ENCODE peak calls at places on chromosomes 13 and 19, in four cellular contexts. R is SK-N-SH, G is WTC11, I is K562. O is an unnamed sample.

GRCh38 chr19:11264452-11265176 is 2.3 kb upstream of the DOCK6 start:
- DNase-seq in R (no peak), G (peak), I (peak), O (peak)

GRCh38 chr19:40392894-40393517 is 3.0 kb upstream of the HIPK4 start:
- DNase-seq in R (no peak), G (no peak), I (peak), O (no peak)

GRCh38 chr13:78054152-78054551 is 135.5 kb upstream of the EDNRB start:
- DNase-seq in R (no peak), G (no peak), I (no peak), O (no peak)

GRCh38 chr13:110108348-110109139 is 198.4 kb downstream of the COL4A1 start:
- DNase-seq in R (peak), G (peak), I (peak), O (peak)

GRCh38 chr13:91211548-91211947 is 135.9 kb upstream of the MIR17HG start:
- DNase-seq in R (no peak), G (no peak), I (no peak), O (no peak)

GRCh38 chr13:110216403-110217041 is 90.4 kb downstream of the COL4A1 start:
- DNase-seq in R (no peak), G (no peak), I (no peak), O (no peak)

GRCh38 chr19:58575183-58576041 is 2.3 kb upstream of the MZF1 start:
- DNase-seq in R (peak), G (peak), I (peak), O (peak)

GRCh38 chr13:113109151-113110047 is 3.8 kb downstream of the F7 start:
- DNase-seq in R (no peak), G (peak), I (no peak), O (peak)

GRCh38 chr13:59823495-59823894 is 340.2 kb downstream of the DIAPH3 start:
- DNase-seq in R (no peak), G (no peak), I (no peak), O (no peak)

GRCh38 chr13:100098445-100099116 is 9.7 kb downstream of the PCCA start:
- DNase-seq in R (no peak), G (no peak), I (no peak), O (no peak)

GRCh38 chr19:45307361-45307760 is 15.3 kb downstream of the CKM start:
- DNase-seq in R (no peak), G (no peak), I (no peak), O (no peak)

GRCh38 chr13:91482427-91482826 is 84.0 kb downstream of the GPC5 start:
- DNase-seq in R (peak), G (no peak), I (no peak), O (no peak)

GRCh38 chr19:33080761-33081681 is at the start of gene GPATCH1:
- DNase-seq in R (peak), G (peak), I (peak), O (peak)

GRCh38 chr19:8609210-8610040 is 1.1 kb downstream of the ADAMTS10 start:
- DNase-seq in R (peak), G (peak), I (no peak), O (peak)

GRCh38 chr19:41225238-41226052 is 6.4 kb downstream of the AXL start:
- DNase-seq in R (peak), G (peak), I (peak), O (no peak)

GRCh38 chr13:60267498-60268202 is 103.9 kb upstream of the DIAPH3 start:
- DNase-seq in R (no peak), G (peak), I (peak), O (no peak)

GRCh38 chr19:15239337-15239949 is 7.2 kb upstream of the EPHX3 start:
- DNase-seq in R (no peak), G (no peak), I (no peak), O (no peak)

GRCh38 chr13:89294115-89294867 is 1623.1 kb downstream of the SLITRK5 start:
- DNase-seq in R (no peak), G (no peak), I (no peak), O (no peak)

GRCh38 chr13:78160793-78161192 is 242.2 kb upstream of the EDNRB start:
- DNase-seq in R (no peak), G (no peak), I (no peak), O (no peak)

GRCh38 chr13:111323950-111324651 is 3.7 kb downstream of the TEX29 start:
- DNase-seq in R (no peak), G (no peak), I (no peak), O (no peak)

GRCh38 chr13:49827336-49827735 is 34.9 kb upstream of the KPNA3 start:
- DNase-seq in R (no peak), G (no peak), I (no peak), O (no peak)

GRCh38 chr19:11227201-11227886 is 12.1 kb upstream of the ANGPTL8 start:
- DNase-seq in R (peak), G (peak), I (peak), O (peak)

GRCh38 chr19:44527554-44527953 is 1.9 kb downstream of the CEACAM20 start:
- DNase-seq in R (no peak), G (no peak), I (no peak), O (no peak)

GRCh38 chr19:48379058-48379457 is 12.3 kb downstream of the KDELR1 start:
- DNase-seq in R (no peak), G (no peak), I (no peak), O (no peak)

GRCh38 chr19:41997121-41997850 is 3.3 kb upstream of the ATP1A3 start:
- DNase-seq in R (peak), G (peak), I (peak), O (peak)

GRCh38 chr13:44719857-44720671 is 143.9 kb upstream of the TSC22D1 start:
- DNase-seq in R (no peak), G (no peak), I (no peak), O (no peak)

GRCh38 chr19:45152504-45153338 is 8.1 kb downstream of the NKPD1 start:
- DNase-seq in R (peak), G (peak), I (no peak), O (peak)

GRCh38 chr19:21133633-21134032 is 8.2 kb upstream of the ZNF431 start:
- DNase-seq in R (no peak), G (no peak), I (peak), O (no peak)

DNA sequence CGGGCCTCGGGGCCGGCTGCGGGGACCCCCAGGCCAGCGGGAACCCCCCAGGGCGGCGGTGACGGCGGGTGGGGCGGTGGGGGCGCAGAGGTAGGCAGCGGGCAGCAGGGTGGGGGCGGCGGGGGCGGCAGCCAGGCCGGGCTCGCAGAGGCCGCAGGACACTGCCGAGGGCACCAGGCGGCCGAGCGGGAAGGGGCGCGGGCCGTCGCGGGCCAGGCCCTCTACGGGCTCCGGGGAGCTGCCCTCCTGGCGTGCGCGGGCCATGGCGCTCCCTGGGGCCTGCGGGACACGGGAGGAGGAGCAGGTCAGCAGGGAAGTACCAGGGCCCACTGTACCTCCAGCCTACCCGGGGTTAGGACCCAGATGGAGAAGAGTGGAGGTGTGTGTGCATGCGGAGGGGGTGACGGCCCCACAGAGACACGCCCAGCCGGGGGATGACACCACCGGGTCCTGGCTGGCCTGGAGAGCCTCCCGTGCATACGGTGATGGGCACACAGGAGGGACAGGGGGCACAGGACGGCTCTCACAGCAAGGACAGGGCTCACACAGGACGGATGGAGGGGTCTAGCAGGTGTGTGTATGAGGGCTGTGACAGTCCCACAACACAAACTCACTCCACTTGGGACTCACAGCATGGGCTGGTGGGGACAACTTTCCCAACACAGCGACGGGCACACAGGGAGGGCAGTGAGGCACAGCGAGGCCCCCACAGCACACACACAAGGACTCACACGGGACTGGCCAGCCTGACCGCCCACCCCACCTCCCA is 2.6 kb downstream of the BBC3 start:
- DNase-seq in R (peak), G (peak), I (peak), O (peak)
- TF ChIP-seq TEAD4 in R (no peak), G (no peak), I (no peak), O (no peak)

GRCh38 chr13:40528881-40529280 is 137.6 kb downstream of the FOXO1 start:
- DNase-seq in R (no peak), G (no peak), I (no peak), O (no peak)

GRCh38 chr13:40522234-40522633 is 144.2 kb downstream of the FOXO1 start:
- DNase-seq in R (no peak), G (no peak), I (no peak), O (no peak)

GRCh38 chr13:40533072-40533471 is 133.4 kb downstream of the FOXO1 start:
- DNase-seq in R (no peak), G (no peak), I (no peak), O (no peak)

GRCh38 chr13:40530961-40531360 is 135.5 kb downstream of the FOXO1 start:
- DNase-seq in R (no peak), G (no peak), I (no peak), O (no peak)

DNA sequence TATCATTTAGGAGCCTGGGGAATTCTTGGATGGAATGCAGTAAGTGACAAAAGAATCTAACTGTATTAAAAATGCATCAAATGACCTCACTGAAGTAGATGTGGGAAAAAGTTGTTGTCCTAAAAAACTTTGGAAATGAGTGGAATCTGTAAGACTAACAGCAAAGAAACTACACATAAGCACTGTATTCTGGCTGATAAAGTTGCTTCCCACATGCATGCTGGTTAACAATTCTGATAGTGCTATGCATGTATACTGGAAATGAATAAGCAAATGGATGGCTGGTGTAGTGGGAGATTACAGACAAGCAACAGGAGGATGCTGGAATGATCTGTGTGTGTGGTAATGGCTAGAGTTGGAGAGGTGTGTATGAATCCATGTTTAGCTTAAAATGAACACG is 138.5 kb downstream of the FOXO1 start:
- DNase-seq in R (no peak), G (no peak), I (no peak), O (no peak)
- TF ChIP-seq TEAD4 in R (no peak), G (no peak), I (no peak), O (no peak)

GRCh38 chr19:19259741-19260140 is 13.4 kb downstream of the TM6SF2 start:
- DNase-seq in R (peak), G (peak), I (peak), O (no peak)
- TF ChIP-seq TEAD4 in R (no peak), G (no peak), I (no peak), O (no peak)

GRCh38 chr13:30792257-30793000 is 57.1 kb downstream of the ALOX5AP start:
- DNase-seq in R (peak), G (no peak), I (peak), O (no peak)
- TF ChIP-seq TEAD4 in R (peak), G (no peak), I (no peak), O (no peak)

GRCh38 chr13:102687520-102687919 is 7.3 kb downstream of the METTL21C start:
- DNase-seq in R (no peak), G (no peak), I (no peak), O (no peak)

GRCh38 chr13:102688306-102688973 is 6.4 kb downstream of the METTL21C start:
- DNase-seq in R (no peak), G (no peak), I (no peak), O (no peak)

GRCh38 chr13:102690883-102691282 is 4.0 kb downstream of the METTL21C start:
- DNase-seq in R (peak), G (no peak), I (no peak), O (no peak)

GRCh38 chr13:102682727-102683126 is 12.1 kb downstream of the METTL21C start:
- DNase-seq in R (no peak), G (no peak), I (no peak), O (no peak)

DNA sequence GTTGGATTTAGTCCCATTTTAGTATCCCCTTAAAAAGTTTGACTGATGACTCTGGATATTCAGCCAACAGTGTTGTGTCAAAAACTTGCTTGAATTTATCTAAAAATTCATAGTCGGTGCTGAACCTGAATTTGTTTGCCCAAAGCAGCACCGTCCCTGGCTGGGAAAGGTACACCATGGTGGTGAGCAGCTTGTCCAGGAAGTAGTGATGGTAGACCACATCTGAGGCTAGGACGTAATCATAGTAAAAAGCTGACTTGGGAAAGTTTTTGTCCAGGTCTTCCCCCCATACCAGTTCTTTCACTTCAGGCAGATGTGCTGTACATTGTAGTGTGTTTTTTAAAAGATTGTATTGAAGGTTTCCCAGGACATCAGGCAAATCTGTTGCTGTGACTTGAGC is 8.8 kb downstream of the METTL21C start:
- DNase-seq in R (no peak), G (no peak), I (no peak), O (no peak)
- TF ChIP-seq TEAD4 in R (no peak), G (no peak), I (no peak), O (no peak)

GRCh38 chr13:39858794-39859193 is 203.3 kb downstream of the COG6 start:
- DNase-seq in R (no peak), G (no peak), I (no peak), O (no peak)

GRCh38 chr13:39862891-39863290 is 207.4 kb downstream of the COG6 start:
- DNase-seq in R (no peak), G (no peak), I (no peak), O (no peak)

GRCh38 chr13:39864221-39864620 is 208.8 kb downstream of the COG6 start:
- DNase-seq in R (no peak), G (no peak), I (no peak), O (no peak)

GRCh38 chr13:39856714-39857113 is 201.3 kb downstream of the COG6 start:
- DNase-seq in R (no peak), G (no peak), I (no peak), O (no peak)

GRCh38 chr13:39859898-39860297 is 204.4 kb downstream of the COG6 start:
- DNase-seq in R (peak), G (no peak), I (no peak), O (no peak)
- TF ChIP-seq TEAD4 in R (no peak), G (no peak), I (no peak), O (no peak)

DNA sequence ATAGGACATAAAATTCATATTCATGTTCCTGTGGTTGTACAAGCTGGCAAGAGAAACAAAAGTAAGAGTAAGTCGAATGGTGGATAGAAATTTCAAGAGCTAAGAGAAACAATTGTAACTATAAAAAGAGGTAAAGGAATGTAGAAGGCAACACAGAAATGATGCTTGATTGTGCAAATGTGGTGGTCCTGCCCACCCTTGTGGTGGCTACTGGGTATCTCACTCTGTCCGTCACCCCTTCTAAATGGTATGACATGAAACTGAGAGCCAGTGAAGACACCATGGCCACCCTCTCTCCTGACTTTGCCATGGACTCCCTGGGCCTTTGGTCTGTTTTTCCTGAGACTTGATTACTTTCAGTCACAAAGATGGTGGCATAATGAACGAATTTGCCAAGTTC is 925.9 kb upstream of the SLITRK6 start:
- DNase-seq in R (peak), G (peak), I (no peak), O (no peak)
- TF ChIP-seq TEAD4 in R (no peak), G (no peak), I (no peak), O (no peak)

GRCh38 chr19:56120371-56121179 is 520 bp downstream of the ZNF787 start:
- DNase-seq in R (peak), G (peak), I (peak), O (peak)
- TF ChIP-seq TEAD4 in R (no peak), G (no peak), I (no peak), O (no peak)

DNA sequence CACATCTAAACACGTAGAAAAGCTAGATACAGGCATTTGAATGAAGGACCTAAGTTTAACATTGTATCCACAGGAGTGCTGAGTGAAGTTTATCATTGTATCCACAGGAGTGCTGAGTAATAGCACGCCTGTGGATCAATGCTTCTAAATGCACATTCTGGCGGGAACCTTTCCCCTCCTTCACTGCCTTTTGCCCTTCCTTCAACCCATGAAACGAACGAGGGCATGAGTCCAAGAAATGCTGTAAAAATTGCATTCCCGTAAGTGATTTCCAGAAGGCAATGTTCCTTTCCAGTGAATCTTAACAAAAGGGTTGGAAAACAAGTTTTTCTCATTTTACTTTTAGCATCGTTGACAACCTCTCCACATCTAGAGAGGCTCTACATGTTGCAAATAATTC is 88.1 kb downstream of the ZDHHC20 start:
- DNase-seq in R (no peak), G (no peak), I (no peak), O (no peak)
- TF ChIP-seq TEAD4 in R (no peak), G (no peak), I (no peak), O (no peak)

O was measured in H1.